ENCODE peak calls at places on chromosomes 12 and 14, in nine cellular contexts. T, C, S, B, X, V, H, K and R are unnamed samples.

GRCh38 chr12:88471641-88472040 is 108.6 kb downstream of the KITLG start:
- DNase-seq in C (no peak), S (peak; percentile 82), B (no peak), V (no peak), H (no peak), T (peak; percentile 62), X (no peak), K (no peak), R (peak; percentile 72)

GRCh38 chr14:72060460-72060859 is 128.2 kb downstream of the RGS6 start:
- DNase-seq in K (no peak), H (no peak), C (no peak), T (no peak), X (no peak), V (no peak), B (no peak), S (no peak), R (no peak)

GRCh38 chr12:88036368-88036965 is 7.3 kb upstream of the C12orf50 start:
- DNase-seq in V (peak; percentile 6), X (no peak), K (no peak), B (no peak), T (peak; percentile 58), H (no peak), C (no peak), S (peak; percentile 83), R (peak; percentile 61)

GRCh38 chr12:114405199-114405448 is 820 bp downstream of the TBX5 start:
- DNase-seq in B (no peak), T (no peak), X (no peak), V (no peak), S (no peak), K (no peak), C (no peak), H (no peak), R (no peak)

GRCh38 chr14:74018029-74018703 is 922 bp downstream of the ENTPD5 start:
- DNase-seq in B (no peak), H (no peak), C (peak; percentile 39), K (peak; percentile 7), S (peak; percentile 85), T (peak; percentile 64), X (no peak), V (peak; percentile 20), R (peak; percentile 82)

GRCh38 chr14:50920482-50921225 is 23.6 kb downstream of the PYGL start:
- DNase-seq in T (peak; percentile 82), S (no peak), B (no peak), X (no peak), H (no peak), K (no peak), C (peak; percentile 84), V (peak; percentile 17), R (no peak)

GRCh38 chr12:104788848-104789271 is 169.2 kb downstream of the SLC41A2 start:
- DNase-seq in C (peak; percentile 54), V (no peak), T (no peak), X (no peak), B (no peak), S (no peak), H (no peak), K (no peak), R (no peak)

GRCh38 chr14:76007852-76008251 is 22.3 kb downstream of the IFT43 start:
- DNase-seq in H (no peak), S (peak; percentile 8), T (peak; percentile 42), B (no peak), C (no peak), K (no peak), X (no peak), V (no peak), R (no peak)

GRCh38 chr12:58504539-58504938 is 415.8 kb downstream of the LRIG3 start:
- DNase-seq in X (no peak), B (no peak), T (peak; percentile 20), K (no peak), C (peak; percentile 51), H (no peak), V (no peak), S (peak; percentile 90), R (peak; percentile 74)

GRCh38 chr14:68552597-68552996 is 240.3 kb downstream of the ZFP36L1 start:
- DNase-seq in X (no peak), H (no peak), V (no peak), B (no peak), C (peak; percentile 70), K (no peak), T (peak; percentile 35), S (peak; percentile 59), R (peak; percentile 57)

GRCh38 chr12:121775501-121775900 is 18.0 kb downstream of the RHOF start:
- DNase-seq in K (no peak), B (no peak), X (no peak), S (no peak), H (no peak), C (no peak), T (no peak), V (no peak), R (no peak)

GRCh38 chr12:93311827-93312226 is 65.9 kb upstream of the NUDT4 start:
- DNase-seq in S (no peak), K (no peak), C (no peak), V (no peak), H (no peak), T (peak; percentile 10), B (no peak), X (no peak), R (no peak)

GRCh38 chr12:71045781-71046180 is 112.0 kb downstream of the TSPAN8 start:
- DNase-seq in X (no peak), B (no peak), K (no peak), T (no peak), S (no peak), C (no peak), V (no peak), H (no peak), R (no peak)

GRCh38 chr12:132471011-132471857 is 18.7 kb upstream of the FBRSL1 start:
- DNase-seq in V (no peak), S (peak; percentile 35), H (no peak), T (no peak), B (no peak), X (peak; percentile 57), C (no peak), K (no peak), R (no peak)

GRCh38 chr12:27436029-27436428 is 10.5 kb upstream of the SMCO2 start:
- DNase-seq in B (no peak), S (no peak), K (no peak), V (no peak), T (no peak), H (no peak), C (no peak), X (no peak), R (peak; percentile 56)

GRCh38 chr12:66297923-66298322 is 4.4 kb upstream of the HELB start:
- DNase-seq in K (no peak), X (no peak), T (no peak), B (no peak), S (no peak), H (no peak), C (no peak), V (no peak), R (no peak)

GRCh38 chr14:105343194-105343593 is 28.6 kb downstream of the PACS2 start:
- DNase-seq in V (no peak), B (no peak), C (peak; percentile 98), S (no peak), X (no peak), T (no peak), H (no peak), K (no peak), R (no peak)

GRCh38 chr12:24922109-24922508 is 26.8 kb downstream of the BCAT1 start:
- DNase-seq in T (no peak), V (no peak), S (peak; percentile 82), K (no peak), C (no peak), B (no peak), X (peak; percentile 40), H (no peak), R (peak; percentile 66)

GRCh38 chr14:92726135-92726932 is 22.1 kb downstream of the LGMN start:
- DNase-seq in B (no peak), H (peak; percentile 22), S (peak; percentile 92), K (no peak), T (peak; percentile 89), X (peak; percentile 80), V (peak; percentile 73), C (no peak), R (peak; percentile 66)

GRCh38 chr14:21093769-21094681 is 4.4 kb downstream of the ZNF219 start:
- DNase-seq in V (no peak), K (no peak), X (peak; percentile 9), S (no peak), T (peak; percentile 14), H (no peak), B (no peak), C (peak; percentile 98), R (no peak)

GRCh38 chr14:64203366-64204006 is 90.7 kb downstream of the ESR2 start:
- DNase-seq in V (no peak), B (no peak), S (no peak), X (no peak), C (no peak), K (no peak), H (no peak), T (no peak), R (no peak)

GRCh38 chr12:56153291-56154065 is 1.1 kb downstream of the MYL6B start:
- DNase-seq in X (no peak), V (no peak), C (no peak), T (no peak), B (no peak), K (no peak), S (no peak), H (no peak), R (no peak)

GRCh38 chr12:121284551-121285390 is 11.7 kb downstream of the CAMKK2 start:
- DNase-seq in V (no peak), S (no peak), H (no peak), K (no peak), C (no peak), T (no peak), X (no peak), B (no peak), R (no peak)

GRCh38 chr14:65412881-65413738 is 580 bp downstream of the FUT8 start:
- DNase-seq in T (peak; percentile 26), B (no peak), X (peak; percentile 88), H (peak; percentile 13), V (peak; percentile 55), S (peak; percentile 36), C (peak; percentile 83), K (peak; percentile 7), R (peak; percentile 68)